ENCODE peak calls at places on chromosomes 5 and 9, in six cellular contexts. One of them, this sample, is unnamed.

GRCh38 chr9:14993061-14993800 is 83.0 kb upstream of the FREM1 start:
- DNase-seq in bronchial epithelial cell: peak
- DNase-seq in fibroblast of lung: peak
- DNase-seq in uterus: peak
- DNase-seq in hepatocyte: peak
- DNase-seq in hepatic stellate cell: peak
- DNase-seq in this sample: peak

GRCh38 chr5:147935032-147935431 is 28.7 kb upstream of the C5orf46 start:
- DNase-seq in uterus: no peak
- DNase-seq in hepatic stellate cell: peak
- DNase-seq in hepatocyte: peak
- DNase-seq in fibroblast of lung: peak
- DNase-seq in bronchial epithelial cell: peak
- DNase-seq in this sample: peak

GRCh38 chr9:117723986-117724654 is 19.9 kb downstream of the TLR4 start:
- DNase-seq in hepatic stellate cell: no peak
- DNase-seq in uterus: no peak
- DNase-seq in bronchial epithelial cell: no peak
- DNase-seq in hepatocyte: no peak
- DNase-seq in fibroblast of lung: no peak
- DNase-seq in this sample: no peak

GRCh38 chr9:126860077-126860756 is at the start of gene ZBTB34:
- DNase-seq in bronchial epithelial cell: no peak
- DNase-seq in fibroblast of lung: peak
- DNase-seq in uterus: peak
- DNase-seq in hepatic stellate cell: peak
- DNase-seq in hepatocyte: peak
- DNase-seq in this sample: peak

GRCh38 chr5:2874099-2874498 is 122.6 kb upstream of the IRX2 start:
- DNase-seq in hepatocyte: no peak
- DNase-seq in fibroblast of lung: no peak
- DNase-seq in uterus: no peak
- DNase-seq in hepatic stellate cell: no peak
- DNase-seq in bronchial epithelial cell: no peak
- DNase-seq in this sample: no peak

GRCh38 chr5:180468732-180469585 is 25.2 kb upstream of the CNOT6 start:
- DNase-seq in bronchial epithelial cell: no peak
- DNase-seq in fibroblast of lung: no peak
- DNase-seq in uterus: no peak
- DNase-seq in hepatocyte: no peak
- DNase-seq in hepatic stellate cell: no peak
- DNase-seq in this sample: no peak

GRCh38 chr5:9903806-9904205 is 273.7 kb upstream of the TAS2R1 start:
- DNase-seq in hepatocyte: no peak
- DNase-seq in fibroblast of lung: peak
- DNase-seq in bronchial epithelial cell: peak
- DNase-seq in uterus: no peak
- DNase-seq in hepatic stellate cell: peak
- DNase-seq in this sample: no peak

GRCh38 chr5:12292610-12293204 is 388.5 kb upstream of the CTNND2 start:
- DNase-seq in uterus: no peak
- DNase-seq in hepatic stellate cell: no peak
- DNase-seq in fibroblast of lung: no peak
- DNase-seq in hepatocyte: peak
- DNase-seq in bronchial epithelial cell: peak
- DNase-seq in this sample: peak

GRCh38 chr5:178590141-178590923 is at the start of gene COL23A1:
- DNase-seq in hepatocyte: peak
- DNase-seq in bronchial epithelial cell: peak
- DNase-seq in hepatic stellate cell: no peak
- DNase-seq in uterus: peak
- DNase-seq in fibroblast of lung: peak
- DNase-seq in this sample: peak

GRCh38 chr9:104856413-104856941 is 71.5 kb downstream of the ABCA1 start:
- DNase-seq in bronchial epithelial cell: peak
- DNase-seq in hepatocyte: peak
- DNase-seq in hepatic stellate cell: no peak
- DNase-seq in fibroblast of lung: peak
- DNase-seq in uterus: no peak
- DNase-seq in this sample: no peak

GRCh38 chr9:115234094-115234493 is 116.1 kb upstream of the TNC start:
- DNase-seq in hepatic stellate cell: peak
- DNase-seq in uterus: no peak
- DNase-seq in bronchial epithelial cell: peak
- DNase-seq in hepatocyte: peak
- DNase-seq in fibroblast of lung: peak
- DNase-seq in this sample: peak

GRCh38 chr9:132587484-132587858 is 5.1 kb downstream of the BARHL1 start:
- DNase-seq in uterus: no peak
- DNase-seq in bronchial epithelial cell: no peak
- DNase-seq in fibroblast of lung: no peak
- DNase-seq in hepatic stellate cell: no peak
- DNase-seq in hepatocyte: no peak
- DNase-seq in this sample: no peak

GRCh38 chr9:133919253-133920115 is 72.6 kb downstream of the VAV2 start:
- DNase-seq in bronchial epithelial cell: no peak
- DNase-seq in hepatic stellate cell: peak
- DNase-seq in uterus: no peak
- DNase-seq in fibroblast of lung: no peak
- DNase-seq in hepatocyte: no peak
- DNase-seq in this sample: no peak

GRCh38 chr5:134846641-134846960 is 833 bp downstream of the C5orf24 start:
- DNase-seq in hepatic stellate cell: no peak
- DNase-seq in hepatocyte: peak
- DNase-seq in uterus: no peak
- DNase-seq in fibroblast of lung: no peak
- DNase-seq in bronchial epithelial cell: peak
- DNase-seq in this sample: no peak

GRCh38 chr5:115190388-115190787 is 20.7 kb upstream of the TRIM36 start:
- DNase-seq in hepatocyte: no peak
- DNase-seq in uterus: no peak
- DNase-seq in hepatic stellate cell: no peak
- DNase-seq in fibroblast of lung: no peak
- DNase-seq in bronchial epithelial cell: no peak
- DNase-seq in this sample: no peak

GRCh38 chr9:1575939-1576338 is 439.2 kb upstream of the SMARCA2 start:
- DNase-seq in fibroblast of lung: no peak
- DNase-seq in bronchial epithelial cell: no peak
- DNase-seq in hepatic stellate cell: no peak
- DNase-seq in hepatocyte: no peak
- DNase-seq in uterus: no peak
- DNase-seq in this sample: no peak

GRCh38 chr9:83266618-83267543 is 203.9 kb upstream of the RASEF start:
- DNase-seq in uterus: peak
- DNase-seq in bronchial epithelial cell: peak
- DNase-seq in fibroblast of lung: no peak
- DNase-seq in hepatocyte: peak
- DNase-seq in hepatic stellate cell: peak
- DNase-seq in this sample: no peak

GRCh38 chr9:8365029-8365428 is 565.5 kb upstream of the DMAC1 start:
- DNase-seq in bronchial epithelial cell: peak
- DNase-seq in hepatic stellate cell: peak
- DNase-seq in hepatocyte: peak
- DNase-seq in fibroblast of lung: peak
- DNase-seq in uterus: no peak
- DNase-seq in this sample: no peak

GRCh38 chr5:107476783-107477182 is 194.0 kb downstream of the EFNA5 start:
- DNase-seq in uterus: no peak
- DNase-seq in fibroblast of lung: no peak
- DNase-seq in hepatocyte: peak
- DNase-seq in bronchial epithelial cell: peak
- DNase-seq in hepatic stellate cell: no peak
- DNase-seq in this sample: no peak

GRCh38 chr9:15277400-15278137 is 29.4 kb downstream of the TTC39B start:
- DNase-seq in hepatocyte: no peak
- DNase-seq in hepatic stellate cell: no peak
- DNase-seq in bronchial epithelial cell: peak
- DNase-seq in fibroblast of lung: peak
- DNase-seq in uterus: no peak
- DNase-seq in this sample: no peak

GRCh38 chr5:112917453-112918005 is 4.5 kb downstream of the REEP5 start:
- DNase-seq in uterus: no peak
- DNase-seq in hepatocyte: no peak
- DNase-seq in fibroblast of lung: peak
- DNase-seq in hepatic stellate cell: no peak
- DNase-seq in bronchial epithelial cell: peak
- DNase-seq in this sample: no peak

GRCh38 chr9:83981126-83981871 is 694 bp downstream of the RMI1 start:
- DNase-seq in hepatocyte: peak
- DNase-seq in fibroblast of lung: peak
- DNase-seq in bronchial epithelial cell: peak
- DNase-seq in hepatic stellate cell: peak
- DNase-seq in uterus: peak
- DNase-seq in this sample: peak

GRCh38 chr5:135190345-135191083 is 156.5 kb upstream of the PITX1 start:
- DNase-seq in hepatic stellate cell: no peak
- DNase-seq in bronchial epithelial cell: no peak
- DNase-seq in uterus: no peak
- DNase-seq in fibroblast of lung: no peak
- DNase-seq in hepatocyte: no peak
- DNase-seq in this sample: no peak

GRCh38 chr9:119559056-119559455 is 189.8 kb upstream of the BRINP1 start:
- DNase-seq in hepatic stellate cell: no peak
- DNase-seq in uterus: no peak
- DNase-seq in bronchial epithelial cell: no peak
- DNase-seq in hepatocyte: no peak
- DNase-seq in fibroblast of lung: no peak
- DNase-seq in this sample: no peak

GRCh38 chr9:121681404-121681803 is 30.0 kb downstream of the DAB2IP start:
- DNase-seq in fibroblast of lung: no peak
- DNase-seq in bronchial epithelial cell: no peak
- DNase-seq in hepatocyte: no peak
- DNase-seq in hepatic stellate cell: no peak
- DNase-seq in uterus: no peak
- DNase-seq in this sample: no peak

GRCh38 chr9:96884443-96884842 is 30.1 kb upstream of the ZNF782 start:
- DNase-seq in hepatic stellate cell: peak
- DNase-seq in uterus: no peak
- DNase-seq in bronchial epithelial cell: peak
- DNase-seq in fibroblast of lung: peak
- DNase-seq in hepatocyte: peak
- DNase-seq in this sample: peak

GRCh38 chr5:153480401-153480800 is 10.1 kb upstream of the GRIA1 start:
- DNase-seq in fibroblast of lung: no peak
- DNase-seq in hepatic stellate cell: peak
- DNase-seq in uterus: no peak
- DNase-seq in bronchial epithelial cell: peak
- DNase-seq in hepatocyte: peak
- DNase-seq in this sample: no peak

GRCh38 chr9:112820886-112821285 is 69.8 kb downstream of the SLC46A2 start:
- DNase-seq in hepatic stellate cell: peak
- DNase-seq in uterus: no peak
- DNase-seq in bronchial epithelial cell: peak
- DNase-seq in hepatocyte: no peak
- DNase-seq in fibroblast of lung: peak
- DNase-seq in this sample: no peak

GRCh38 chr9:26262431-26262830 is 584.2 kb upstream of the TUSC1 start:
- DNase-seq in bronchial epithelial cell: no peak
- DNase-seq in fibroblast of lung: peak
- DNase-seq in hepatic stellate cell: no peak
- DNase-seq in hepatocyte: no peak
- DNase-seq in uterus: no peak
- DNase-seq in this sample: no peak

GRCh38 chr5:3349704-3350565 is 245.7 kb upstream of the IRX1 start:
- DNase-seq in hepatic stellate cell: no peak
- DNase-seq in fibroblast of lung: no peak
- DNase-seq in hepatocyte: no peak
- DNase-seq in bronchial epithelial cell: no peak
- DNase-seq in uterus: no peak
- DNase-seq in this sample: no peak

GRCh38 chr5:91636351-91636750 is 253.2 kb upstream of the ARRDC3 start:
- DNase-seq in uterus: no peak
- DNase-seq in bronchial epithelial cell: no peak
- DNase-seq in hepatic stellate cell: no peak
- DNase-seq in fibroblast of lung: no peak
- DNase-seq in hepatocyte: no peak
- DNase-seq in this sample: no peak

GRCh38 chr5:153404747-153405146 is 85.7 kb upstream of the GRIA1 start:
- DNase-seq in uterus: no peak
- DNase-seq in bronchial epithelial cell: no peak
- DNase-seq in fibroblast of lung: no peak
- DNase-seq in hepatocyte: no peak
- DNase-seq in hepatic stellate cell: no peak
- DNase-seq in this sample: no peak

GRCh38 chr9:128211551-128212281 is 8.5 kb downstream of the DNM1 start:
- DNase-seq in fibroblast of lung: no peak
- DNase-seq in hepatocyte: no peak
- DNase-seq in uterus: no peak
- DNase-seq in bronchial epithelial cell: no peak
- DNase-seq in hepatic stellate cell: no peak
- DNase-seq in this sample: no peak

GRCh38 chr5:133450311-133450710 is 162.0 kb downstream of the FSTL4 start:
- DNase-seq in hepatocyte: no peak
- DNase-seq in uterus: no peak
- DNase-seq in bronchial epithelial cell: no peak
- DNase-seq in hepatic stellate cell: no peak
- DNase-seq in fibroblast of lung: no peak
- DNase-seq in this sample: no peak

GRCh38 chr5:32489791-32490581 is 45.4 kb upstream of the ZFR start:
- DNase-seq in uterus: peak
- DNase-seq in hepatic stellate cell: peak
- DNase-seq in hepatocyte: peak
- DNase-seq in fibroblast of lung: peak
- DNase-seq in bronchial epithelial cell: peak
- DNase-seq in this sample: peak

GRCh38 chr5:79924936-79925893 is 65.8 kb downstream of the MTX3 start:
- DNase-seq in hepatic stellate cell: no peak
- DNase-seq in uterus: no peak
- DNase-seq in bronchial epithelial cell: peak
- DNase-seq in hepatocyte: no peak
- DNase-seq in fibroblast of lung: peak
- DNase-seq in this sample: no peak

GRCh38 chr5:155872801-155873200 is 454.2 kb upstream of the SGCD start:
- DNase-seq in hepatic stellate cell: no peak
- DNase-seq in hepatocyte: no peak
- DNase-seq in uterus: no peak
- DNase-seq in bronchial epithelial cell: no peak
- DNase-seq in fibroblast of lung: no peak
- DNase-seq in this sample: no peak

GRCh38 chr9:107141967-107142366 is 141.1 kb upstream of the RAD23B start:
- DNase-seq in uterus: no peak
- DNase-seq in hepatocyte: peak
- DNase-seq in hepatic stellate cell: no peak
- DNase-seq in bronchial epithelial cell: peak
- DNase-seq in fibroblast of lung: peak
- DNase-seq in this sample: no peak

GRCh38 chr5:10286552-10287227 is 21.0 kb downstream of the CMBL start:
- DNase-seq in hepatic stellate cell: no peak
- DNase-seq in fibroblast of lung: peak
- DNase-seq in uterus: no peak
- DNase-seq in hepatocyte: no peak
- DNase-seq in bronchial epithelial cell: no peak
- DNase-seq in this sample: no peak